ENCODE peak calls at places on chromosomes 13 and 19, in four cellular contexts. V is A549, L is K562, O is HCT116. F is an unnamed sample.

GRCh38 chr13:35598233-35598632 is 121.7 kb upstream of the MAB21L1 start:
- DNase-seq in V (no peak), L (no peak), O (no peak), F (no peak)

GRCh38 chr13:101893021-101893420 is 440.5 kb downstream of the ITGBL1 start:
- DNase-seq in V (no peak), L (no peak), O (no peak), F (no peak)

GRCh38 chr19:42942187-42942789 is 5.3 kb upstream of the PSG7 start:
- DNase-seq in V (peak; percentile 55), L (peak; percentile 7), O (peak; percentile 22), F (no peak)

GRCh38 chr13:109764474-109765292 is 21.7 kb downstream of the IRS2 start:
- DNase-seq in V (no peak), L (no peak), O (no peak), F (peak; percentile 55)

GRCh38 chr13:110630566-110631119 is 15.3 kb downstream of the NAXD start:
- DNase-seq in V (no peak), L (no peak), O (no peak), F (no peak)

GRCh38 chr13:110106726-110107125 is 200.2 kb downstream of the COL4A1 start:
- DNase-seq in V (no peak), L (no peak), O (no peak), F (no peak)

GRCh38 chr13:60627071-60627686 is 230.2 kb downstream of the TDRD3 start:
- DNase-seq in V (peak; percentile 24), L (peak; percentile 31), O (peak; percentile 19), F (peak; percentile 68)

GRCh38 chr19:6264803-6265202 is 15.0 kb downstream of the MLLT1 start:
- DNase-seq in V (no peak), L (no peak), O (no peak), F (no peak)

GRCh38 chr19:15964231-15964630 is 15.4 kb downstream of the OR10H4 start:
- DNase-seq in V (no peak), L (no peak), O (no peak), F (no peak)

GRCh38 chr13:40668335-40668734 is 1.9 kb upstream of the FOXO1 start:
- DNase-seq in V (peak; percentile 47), L (peak; percentile 55), O (no peak), F (peak; percentile 28)

GRCh38 chr19:24086974-24087595 is at the start of gene ZNF254:
- DNase-seq in V (peak; percentile 98), L (peak; percentile 79), O (no peak), F (peak; percentile 60)
- TF ChIP-seq REST in V (peak; percentile 32), L (no peak), O (no peak), F (peak; percentile 43)

GRCh38 chr19:28396259-28396940 is 816.6 kb downstream of the UQCRFS1 start:
- DNase-seq in V (peak; percentile 13), L (peak; percentile 22), O (no peak), F (no peak)
- TF ChIP-seq REST in V (no peak), L (no peak), O (no peak), F (peak; percentile 64)

GRCh38 chr19:2050991-2051770 is at the start of gene MKNK2:
- DNase-seq in V (peak; percentile 79), L (peak; percentile 87), O (no peak), F (peak; percentile 86)
- TF ChIP-seq REST in V (no peak), L (peak; percentile 63), O (no peak), F (no peak)

GRCh38 chr19:34402074-34402600 is 2.1 kb upstream of the PDCD2L start:
- DNase-seq in V (peak; percentile 39), L (no peak), O (no peak), F (no peak)

GRCh38 chr19:34403784-34404108 is 453 bp upstream of the PDCD2L start:
- DNase-seq in V (no peak), L (no peak), O (no peak), F (no peak)

GRCh38 chr19:34408421-34408820 is 4.2 kb downstream of the PDCD2L start:
- DNase-seq in V (no peak), L (no peak), O (no peak), F (no peak)

GRCh38 chr19:34405892-34406660 is 1.9 kb downstream of the PDCD2L start:
- DNase-seq in V (no peak), L (no peak), O (no peak), F (no peak)

GRCh38 chr19:34404109-34404909 is at the start of gene PDCD2L:
- DNase-seq in V (peak; percentile 97), L (peak; percentile 93), O (peak; percentile 88), F (peak; percentile 93)
- TF ChIP-seq REST in V (no peak), L (no peak), O (no peak), F (no peak)